ENCODE peak calls at places on chromosome 18, in ten cellular contexts. H is stimulated activated CD4-positive, alpha-beta T cell treated with anti-CD3 and anti-CD28 coated beads, Interleukin-15, amount 100 ng/mL, for 1 hour; S is astrocyte of the spinal cord; K is ACHN; R is HTR-8/SVneo; E is T-helper 22 cell; O is endodermal cell; W is HT1080; D is GM10248; G is AG04449. C is an unnamed sample.

GRCh38 chr18:69787825-69788547 is 159.7 kb downstream of the CD226 start:
- DNase-seq in W (peak), S (peak), G (peak), H (no peak), O (no peak), E (no peak), D (no peak), K (no peak), R (no peak), C (no peak)

GRCh38 chr18:59881728-59882685 is 17.8 kb upstream of the PMAIP1 start:
- DNase-seq in E (no peak), K (no peak), O (peak), H (no peak), G (no peak), R (no peak), W (peak), S (peak), D (no peak), C (no peak)

GRCh38 chr18:34977787-34978532 is 63.3 kb upstream of the MAPRE2 start:
- DNase-seq in G (no peak), E (no peak), O (peak), R (no peak), W (peak), S (no peak), K (peak), D (peak), H (no peak), C (no peak)

GRCh38 chr18:50638623-50639398 is 78.9 kb downstream of the MAPK4 start:
- DNase-seq in G (no peak), D (no peak), E (no peak), S (no peak), W (no peak), H (no peak), R (no peak), K (no peak), O (peak), C (no peak)

GRCh38 chr18:23888880-23889279 is 125.7 kb upstream of the TTC39C start:
- DNase-seq in S (no peak), H (no peak), G (no peak), W (no peak), D (no peak), O (no peak), E (no peak), R (no peak), K (no peak), C (no peak)

GRCh38 chr18:1302861-1303260 is 398.2 kb downstream of the ADCYAP1 start:
- DNase-seq in R (no peak), S (no peak), G (no peak), O (no peak), E (no peak), H (no peak), D (no peak), W (no peak), K (no peak), C (no peak)

GRCh38 chr18:58998421-58999203 is 133.9 kb downstream of the ZNF532 start:
- DNase-seq in O (peak), H (no peak), K (peak), D (no peak), R (no peak), E (no peak), W (peak), G (no peak), S (peak), C (no peak)

GRCh38 chr18:35807942-35808341 is 164.5 kb upstream of the RMP24 start:
- DNase-seq in R (no peak), S (no peak), D (no peak), K (no peak), H (no peak), G (no peak), O (no peak), E (no peak), W (no peak), C (no peak)

GRCh38 chr18:58216071-58216471 is 172.0 kb downstream of the NEDD4L start:
- DNase-seq in R (no peak), K (peak), G (no peak), D (no peak), O (peak), S (no peak), H (no peak), W (peak), E (no peak), C (no peak)

GRCh38 chr18:36158261-36158867 is 28.7 kb downstream of the ELP2 start:
- DNase-seq in O (no peak), G (peak), E (no peak), K (peak), H (no peak), D (no peak), W (peak), R (no peak), S (peak), C (no peak)

GRCh38 chr18:79489048-79489899 is 93.5 kb downstream of the NFATC1 start:
- DNase-seq in G (no peak), E (no peak), K (no peak), H (no peak), D (no peak), W (no peak), O (no peak), S (no peak), R (no peak), C (no peak)

GRCh38 chr18:8803063-8803795 is 97.9 kb downstream of the MTCL1 start:
- DNase-seq in K (no peak), H (no peak), R (no peak), S (no peak), D (no peak), W (no peak), E (no peak), O (no peak), G (no peak), C (no peak)

GRCh38 chr18:42048150-42048549 is 93.1 kb downstream of the PIK3C3 start:
- DNase-seq in R (no peak), K (peak), G (peak), S (peak), H (no peak), D (no peak), W (peak), E (no peak), O (no peak), C (no peak)

GRCh38 chr18:31010601-31011000 is 31.9 kb downstream of the DSC3 start:
- DNase-seq in K (no peak), G (no peak), H (no peak), E (no peak), D (no peak), O (no peak), S (peak), W (no peak), R (no peak), C (no peak)

GRCh38 chr18:23675896-23676295 is 13.2 kb upstream of the ANKRD29 start:
- DNase-seq in E (no peak), H (no peak), S (no peak), R (no peak), D (no peak), O (no peak), G (no peak), K (no peak), W (no peak), C (no peak)

GRCh38 chr18:8754995-8755955 is 49.9 kb downstream of the MTCL1 start:
- DNase-seq in O (no peak), R (no peak), D (no peak), S (peak), E (peak), H (peak), G (peak), K (peak), W (peak), C (no peak)

GRCh38 chr18:8142131-8142711 is 467.0 kb upstream of the RAB12 start:
- DNase-seq in S (peak), W (peak), O (no peak), G (no peak), K (no peak), H (no peak), D (no peak), R (no peak), E (no peak), C (no peak)

GRCh38 chr18:13124411-13124810 is 94.1 kb upstream of the LDLRAD4 start:
- DNase-seq in G (no peak), O (no peak), S (no peak), E (no peak), D (no peak), W (no peak), H (no peak), K (no peak), R (no peak), C (no peak)

GRCh38 chr18:68083776-68084175 is 567.3 kb upstream of the DSEL start:
- DNase-seq in W (no peak), S (peak), K (no peak), O (no peak), D (no peak), E (no peak), R (no peak), G (no peak), H (no peak), C (no peak)

GRCh38 chr18:43034683-43035500 is 80.6 kb downstream of the RIT2 start:
- DNase-seq in H (no peak), E (no peak), O (peak), K (no peak), R (no peak), S (no peak), W (no peak), D (no peak), G (no peak), C (no peak)

GRCh38 chr18:63505566-63506335 is 29.0 kb downstream of the SERPINB5 start:
- DNase-seq in E (no peak), O (peak), W (peak), K (peak), H (no peak), S (no peak), R (peak), D (peak), G (no peak), C (peak)

GRCh38 chr18:51523671-51524070 is 326.2 kb upstream of the MEX3C start:
- DNase-seq in G (no peak), H (no peak), R (no peak), E (no peak), D (no peak), S (no peak), K (no peak), W (peak), O (no peak), C (no peak)

GRCh38 chr18:9094307-9095226 is 7.9 kb upstream of the NDUFV2 start:
- DNase-seq in K (no peak), G (peak), W (peak), R (no peak), S (peak), H (no peak), O (no peak), D (no peak), E (peak), C (no peak)

GRCh38 chr18:60019463-60019840 is 119.7 kb downstream of the PMAIP1 start:
- DNase-seq in D (no peak), G (peak), E (no peak), K (peak), R (peak), O (no peak), S (peak), H (no peak), W (peak), C (no peak)

GRCh38 chr18:24270358-24270936 is 127.2 kb downstream of the OSBPL1A start:
- DNase-seq in K (peak), D (no peak), O (no peak), H (no peak), W (no peak), E (no peak), S (peak), R (no peak), G (no peak), C (no peak)

C was measured in Panc1.